ENCODE peak calls at places on chromosomes 6 and 20, in six cellular contexts. Y, W, S, Q, E and A are unnamed samples.

GRCh38 chr20:45946149-45946970 is 11.9 kb downstream of the PCIF1 start:
- DNase-seq in Y (no peak), W (peak; percentile 40), S (peak; percentile 27), Q (peak; percentile 95), E (no peak), A (no peak)

GRCh38 chr6:156848533-156848932 is 71.4 kb downstream of the ARID1B start:
- DNase-seq in Y (no peak), W (peak; percentile 60), S (no peak), Q (peak; percentile 66), E (no peak), A (no peak)

GRCh38 chr6:95143408-95144180 is 433.7 kb upstream of the MANEA start:
- DNase-seq in Y (no peak), W (no peak), S (no peak), Q (no peak), E (no peak), A (no peak)

GRCh38 chr20:53826597-53827291 is 233.1 kb upstream of the ZNF217 start:
- DNase-seq in Y (no peak), W (peak; percentile 9), S (no peak), Q (peak; percentile 15), E (no peak), A (no peak)

GRCh38 chr6:14129572-14129971 is 12.0 kb downstream of the CD83 start:
- DNase-seq in Y (peak; percentile 7), W (peak; percentile 82), S (peak; percentile 48), Q (peak; percentile 89), E (peak; percentile 84), A (peak; percentile 85)

GRCh38 chr6:76697585-76697984 is 625.1 kb upstream of the IMPG1 start:
- DNase-seq in Y (no peak), W (peak; percentile 39), S (no peak), Q (peak; percentile 65), E (no peak), A (no peak)

GRCh38 chr20:31989030-31989645 is 21.1 kb upstream of the CCM2L start:
- DNase-seq in Y (no peak), W (no peak), S (no peak), Q (no peak), E (no peak), A (no peak)

GRCh38 chr6:38047562-38047961 is 228.0 kb downstream of the ZFAND3 start:
- DNase-seq in Y (no peak), W (no peak), S (no peak), Q (no peak), E (no peak), A (no peak)

GRCh38 chr6:166903027-166903426 is 53.3 kb downstream of the RNASET2 start:
- DNase-seq in Y (no peak), W (no peak), S (no peak), Q (peak; percentile 42), E (no peak), A (no peak)

GRCh38 chr20:45058168-45058850 is 42.6 kb downstream of the KCNS1 start:
- DNase-seq in Y (no peak), W (no peak), S (no peak), Q (no peak), E (no peak), A (no peak)

GRCh38 chr6:4610256-4610655 is 165.9 kb upstream of the CDYL start:
- DNase-seq in Y (no peak), W (peak; percentile 97), S (peak; percentile 47), Q (peak; percentile 95), E (no peak), A (peak; percentile 16)

GRCh38 chr6:44800171-44800671 is 412.7 kb downstream of the CDC5L start:
- DNase-seq in Y (no peak), W (peak; percentile 82), S (peak; percentile 48), Q (peak; percentile 92), E (no peak), A (no peak)

GRCh38 chr6:151292974-151293373 is 53.2 kb downstream of the AKAP12 start:
- DNase-seq in Y (no peak), W (peak; percentile 80), S (no peak), Q (peak; percentile 87), E (no peak), A (no peak)

GRCh38 chr6:75458895-75459294 is 34.7 kb downstream of the FILIP1 start:
- DNase-seq in Y (no peak), W (peak; percentile 88), S (peak; percentile 67), Q (peak; percentile 91), E (no peak), A (no peak)

GRCh38 chr6:106448000-106448426 is 87.5 kb downstream of the CRYBG1 start:
- DNase-seq in Y (no peak), W (no peak), S (no peak), Q (no peak), E (no peak), A (no peak)

GRCh38 chr20:63059684-63060056 is 52.9 kb upstream of the BHLHE23 start:
- DNase-seq in Y (no peak), W (no peak), S (no peak), Q (no peak), E (peak; percentile 40), A (no peak)

GRCh38 chr6:45651301-45651700 is 273.6 kb upstream of the SUPT3H start:
- DNase-seq in Y (no peak), W (no peak), S (no peak), Q (no peak), E (no peak), A (no peak)

GRCh38 chr20:48921883-48922867 is 664 bp downstream of the ARFGEF2 start:
- DNase-seq in Y (no peak), W (peak; percentile 37), S (peak; percentile 83), Q (no peak), E (no peak), A (no peak)
- H3K4me3 ChIP-seq in Y (peak overlapping the region; percentile 98), W (peak overlapping the region; percentile 92), S (peak overlapping the region; percentile 48), Q (peak overlapping the region; percentile 76), E (peak overlapping the region; percentile 99), A (peak overlapping the region; percentile 74)

DNA sequence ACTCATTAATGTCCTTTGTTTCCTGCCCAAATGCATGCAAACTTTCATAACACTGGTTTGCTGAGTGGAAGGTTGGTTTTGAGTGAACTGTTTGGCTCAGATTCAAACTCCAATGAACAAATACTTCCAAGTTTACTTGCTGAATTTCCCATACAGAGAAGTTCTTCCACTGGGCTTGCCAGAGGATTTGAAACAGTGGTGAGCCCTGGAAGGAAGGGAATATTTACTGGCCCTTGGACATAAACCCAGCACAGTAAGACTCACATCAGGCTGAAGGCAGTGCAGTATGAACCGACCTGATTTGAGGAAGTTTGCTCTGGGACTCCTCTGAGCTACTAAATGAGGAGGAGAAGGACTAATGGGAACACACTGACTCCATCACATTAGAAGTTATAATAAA is 3.8 kb downstream of the TRAF3IP2 start:
- DNase-seq in Y (no peak), W (peak; percentile 89), S (no peak), Q (peak; percentile 75), E (no peak), A (no peak)
- H3K4me3 ChIP-seq in Y (no peak overlapping the region), W (no peak overlapping the region), S (no peak overlapping the region), Q (no peak overlapping the region), E (no peak overlapping the region), A (no peak overlapping the region)

DNA sequence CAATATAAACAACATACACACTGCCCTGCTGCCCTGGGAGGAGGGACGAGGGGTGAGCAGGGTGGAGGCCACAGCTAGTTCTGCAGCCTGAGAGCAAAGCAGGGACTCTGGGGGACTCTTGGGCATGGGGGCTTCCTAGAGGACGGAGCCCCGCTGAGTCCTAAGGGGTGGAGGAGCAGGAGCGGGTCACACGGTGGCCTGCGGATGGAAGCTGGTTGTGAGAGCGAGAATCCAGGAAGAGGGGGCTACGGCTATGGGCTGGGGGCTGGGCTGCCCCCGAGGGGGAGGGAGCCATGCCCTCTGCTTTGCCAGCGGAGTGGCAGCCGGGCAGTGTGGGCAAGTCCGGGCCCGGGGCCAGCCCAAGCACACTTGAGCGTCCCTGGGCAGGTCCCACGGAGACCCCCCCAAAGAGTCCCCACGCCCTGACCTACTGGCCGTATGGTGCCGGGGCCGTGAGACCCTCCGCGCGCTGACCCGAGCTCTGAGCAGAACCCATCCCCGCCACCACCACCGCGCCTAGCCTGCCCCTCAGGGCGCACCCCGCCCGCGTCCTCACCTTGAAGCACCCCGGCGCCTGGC is 369 bp downstream of the ADAM33 start:
- DNase-seq in Y (no peak), W (no peak), S (no peak), Q (no peak), E (no peak), A (no peak)
- H3K4me3 ChIP-seq in Y (no peak overlapping the region), W (peak overlapping the region; percentile 51), S (no peak overlapping the region), Q (peak overlapping the region; percentile 65), E (no peak overlapping the region), A (no peak overlapping the region)

GRCh38 chr6:91600561-91600960 is 1013.7 kb upstream of the MAP3K7 start:
- DNase-seq in Y (no peak), W (no peak), S (no peak), Q (no peak), E (no peak), A (no peak)
- H3K4me3 ChIP-seq in Y (no peak overlapping the region), W (no peak overlapping the region), S (no peak overlapping the region), Q (no peak overlapping the region), E (no peak overlapping the region), A (no peak overlapping the region)

DNA sequence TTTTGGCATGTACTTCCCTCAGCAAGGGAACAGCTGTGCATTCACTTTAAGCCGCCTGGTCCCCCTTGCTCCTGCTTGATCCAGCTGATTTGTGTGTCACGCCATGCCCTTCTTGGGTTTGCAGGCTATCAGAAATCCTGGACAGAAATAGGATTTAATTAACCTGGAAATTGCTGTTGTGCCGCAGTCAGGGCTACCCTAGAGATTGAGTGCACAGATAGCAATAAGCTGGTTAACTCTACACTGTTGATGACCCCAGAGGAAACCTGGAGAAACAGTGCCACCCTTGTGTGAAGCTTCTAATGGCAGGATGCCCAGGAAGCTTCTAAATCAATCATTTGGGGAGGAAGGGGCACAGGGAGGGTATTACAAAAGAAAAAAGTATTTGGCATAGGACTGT is 199.0 kb downstream of the JARID2 start:
- DNase-seq in Y (no peak), W (no peak), S (no peak), Q (no peak), E (peak; percentile 41), A (no peak)
- H3K4me3 ChIP-seq in Y (no peak overlapping the region), W (no peak overlapping the region), S (no peak overlapping the region), Q (no peak overlapping the region), E (no peak overlapping the region), A (no peak overlapping the region)

GRCh38 chr6:17278289-17279061 is 2.7 kb upstream of the RBM24 start:
- DNase-seq in Y (no peak), W (peak; percentile 59), S (peak; percentile 39), Q (peak; percentile 53), E (no peak), A (no peak)

GRCh38 chr6:17281497-17282481 is 628 bp downstream of the RBM24 start:
- DNase-seq in Y (no peak), W (peak; percentile 47), S (no peak), Q (no peak), E (peak; percentile 74), A (no peak)

GRCh38 chr6:17281100-17281496 is at the start of gene RBM24:
- DNase-seq in Y (no peak), W (peak; percentile 78), S (peak; percentile 44), Q (peak; percentile 73), E (peak; percentile 90), A (no peak)

GRCh38 chr6:17280552-17281090 is 540 bp upstream of the RBM24 start:
- DNase-seq in Y (no peak), W (peak; percentile 11), S (no peak), Q (no peak), E (peak; percentile 90), A (no peak)

DNA sequence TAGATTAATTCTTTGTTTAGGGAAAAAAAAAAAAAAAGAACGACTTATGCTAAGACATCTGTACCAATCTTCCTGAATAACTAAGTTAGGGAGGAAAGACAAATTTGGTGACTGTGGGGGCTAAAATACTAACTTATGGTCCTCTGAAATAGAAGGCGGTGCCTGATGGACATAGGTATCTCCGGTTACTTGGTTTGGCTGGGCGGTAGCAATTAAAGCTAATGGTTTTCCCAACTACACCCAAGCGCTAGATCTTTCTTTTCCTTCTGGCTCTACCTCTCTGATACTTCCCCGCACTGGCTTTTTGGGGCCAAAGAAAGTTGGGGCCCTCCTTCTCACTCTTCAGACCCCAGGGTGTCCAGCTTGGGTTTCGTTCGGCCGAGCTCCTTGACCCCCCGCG is 1.0 kb upstream of the RBM24 start:
- DNase-seq in Y (no peak), W (no peak), S (no peak), Q (no peak), E (no peak), A (no peak)
- H3K4me3 ChIP-seq in Y (no peak overlapping the region), W (no peak overlapping the region), S (no peak overlapping the region), Q (peak overlapping the region; percentile 71), E (peak overlapping the region; percentile 82), A (no peak overlapping the region)